ENCODE peak calls at places on chromosomes 5 and 9, in five cellular contexts. O is breast epithelium, E is heart left ventricle, L is PC-9, Z is sigmoid colon. R is an unnamed sample. For H3K27me3, the result is how much of the 10 kb centered on the place peaks cover.

GRCh38 chr5:77301447-77301878 is 91.0 kb downstream of the PDE8B start:
- DNase-seq in L (no peak), O (no peak), Z (no peak), E (no peak), R (peak)

GRCh38 chr5:64977779-64978178 is 209.0 kb downstream of the CWC27 start:
- DNase-seq in Z (no peak), L (no peak), E (no peak), O (no peak), R (no peak)

GRCh38 chr5:170095687-170096086 is 10.0 kb upstream of the FOXI1 start:
- DNase-seq in Z (peak), E (no peak), L (no peak), O (no peak), R (no peak)

GRCh38 chr5:168713051-168713450 is 133.9 kb upstream of the PANK3 start:
- DNase-seq in E (no peak), L (no peak), O (no peak), Z (no peak), R (no peak)

GRCh38 chr5:151742870-151743294 is 15.5 kb downstream of the ATOX1 start:
- DNase-seq in L (no peak), E (peak), Z (peak), O (no peak), R (peak)

GRCh38 chr9:106962105-106962504 is 99.1 kb downstream of the ZNF462 start:
- DNase-seq in O (no peak), Z (no peak), L (no peak), E (no peak), R (peak)

GRCh38 chr9:133238272-133238850 is 29.3 kb upstream of the OBP2B start:
- DNase-seq in O (peak), E (peak), Z (peak), L (peak), R (peak)

GRCh38 chr5:139655727-139656271 is 7.7 kb downstream of the CXXC5 start:
- DNase-seq in L (peak), Z (no peak), E (peak), O (peak), R (peak)

GRCh38 chr9:23005061-23005690 is 558.6 kb downstream of the DMRTA1 start:
- DNase-seq in O (no peak), E (no peak), L (no peak), Z (no peak), R (peak)

GRCh38 chr5:16855475-16855874 is 80.6 kb downstream of the MYO10 start:
- DNase-seq in L (no peak), Z (no peak), O (no peak), E (peak), R (peak)

GRCh38 chr9:98806394-98807069 is 938 bp upstream of the GALNT12 start:
- DNase-seq in O (no peak), Z (peak), E (no peak), L (no peak), R (peak)

GRCh38 chr9:131739988-131740648 is at the start of gene RAPGEF1:
- DNase-seq in Z (peak), E (peak), O (peak), L (peak), R (peak)

GRCh38 chr5:1220351-1220750 is 4.8 kb upstream of the SLC6A18 start:
- DNase-seq in E (no peak), L (no peak), O (no peak), Z (no peak), R (no peak)
- H3K27me3 ChIP-seq in E (under half), L (half or more), O (under half), Z (under half), R (under half)

GRCh38 chr9:95506438-95506691 is 10.4 kb downstream of the PTCH1 start:
- DNase-seq in Z (no peak), E (peak), O (no peak), L (peak), R (peak)

GRCh38 chr9:95508242-95508967 is 8.4 kb downstream of the PTCH1 start:
- DNase-seq in O (no peak), Z (no peak), E (no peak), L (no peak), R (no peak)

GRCh38 chr9:95505676-95506437 is 10.9 kb downstream of the PTCH1 start:
- DNase-seq in O (no peak), Z (peak), L (peak), E (peak), R (peak)

GRCh38 chr9:95507456-95508241 is 9.1 kb downstream of the PTCH1 start:
- DNase-seq in O (no peak), E (peak), L (peak), Z (peak), R (peak)

GRCh38 chr9:95506692-95507455 is 9.9 kb downstream of the PTCH1 start:
- DNase-seq in E (peak), Z (peak), O (no peak), L (peak), R (peak)
- H3K27me3 ChIP-seq in E (under half), Z (under half), O (under half), L (under half), R (under half)

GRCh38 chr5:149545327-149545726 is 5.9 kb downstream of the CSNK1A1 start:
- DNase-seq in L (no peak), O (no peak), E (no peak), Z (no peak), R (no peak)
- H3K27me3 ChIP-seq in L (under half), O (under half), E (under half), Z (under half), R (under half)

GRCh38 chr5:124986667-124987066 is 240.2 kb upstream of the ZNF608 start:
- DNase-seq in L (no peak), E (no peak), O (no peak), Z (no peak), R (no peak)
- H3K27me3 ChIP-seq in L (under half), E (under half), O (under half), Z (under half), R (under half)

GRCh38 chr5:33238826-33239670 is 201.7 kb upstream of the TARS1 start:
- DNase-seq in O (no peak), Z (no peak), E (no peak), L (no peak), R (no peak)

GRCh38 chr5:33237471-33237870 is 203.3 kb upstream of the TARS1 start:
- DNase-seq in E (no peak), L (no peak), Z (no peak), O (no peak), R (no peak)

GRCh38 chr5:33242264-33242663 is 198.5 kb upstream of the TARS1 start:
- DNase-seq in O (no peak), E (no peak), L (no peak), Z (no peak), R (no peak)

GRCh38 chr5:33241826-33242225 is 198.9 kb upstream of the TARS1 start:
- DNase-seq in E (no peak), Z (no peak), O (no peak), L (no peak), R (no peak)

DNA sequence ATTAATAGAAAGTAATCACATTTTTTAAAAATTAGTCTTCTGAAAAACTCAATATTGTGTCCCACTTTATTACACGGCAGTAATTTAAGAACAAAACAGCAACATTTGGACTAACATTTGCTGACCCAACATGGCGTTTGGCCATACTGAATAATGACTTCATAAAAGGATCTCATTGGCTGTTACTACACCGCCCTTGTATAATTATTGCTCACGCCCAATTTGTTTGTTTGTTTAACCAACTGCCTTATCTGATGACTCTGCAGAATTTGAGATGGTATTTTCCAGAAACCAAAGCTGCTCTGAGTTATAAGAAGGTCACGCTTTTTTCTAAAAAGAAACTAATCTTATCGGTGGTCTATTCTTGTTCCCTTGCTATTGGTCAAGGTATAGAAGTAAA is 200.2 kb upstream of the TARS1 start:
- DNase-seq in O (no peak), Z (no peak), E (no peak), L (no peak), R (no peak)
- H3K27me3 ChIP-seq in O (under half), Z (under half), E (under half), L (under half), R (under half)

GRCh38 chr5:123095694-123096120 is 6.7 kb downstream of the PRDM6 start:
- DNase-seq in L (no peak), Z (no peak), O (no peak), E (no peak), R (no peak)
- H3K27me3 ChIP-seq in L (under half), Z (under half), O (half or more), E (half or more), R (under half)

GRCh38 chr5:93606384-93606752 is 23.3 kb downstream of the NR2F1 start:
- DNase-seq in O (no peak), L (no peak), E (no peak), Z (no peak), R (no peak)
- H3K27me3 ChIP-seq in O (half or more), L (under half), E (half or more), Z (half or more), R (half or more)

R was measured in adipocyte.